ENCODE peak calls at places on chromosomes 5 and 9, in five cellular contexts. One of them, this sample, is unnamed.
A peak's percentile ranks its signal among the peaks of the same experiment; 100 is the strongest.

GRCh38 chr5:9622891-9623547 is 7.1 kb downstream of the TAS2R1 start:
- DNase-seq in A549: no peak
- DNase-seq in IMR-90: peak; percentile 93
- DNase-seq in CD8-positive, alpha-beta T cell: no peak
- DNase-seq in effector memory CD4-positive, alpha-beta T cell: no peak
- DNase-seq in this sample: no peak

GRCh38 chr5:179620293-179620692 is 3.2 kb downstream of the HNRNPH1 start:
- DNase-seq in A549: no peak
- DNase-seq in IMR-90: no peak
- DNase-seq in CD8-positive, alpha-beta T cell: no peak
- DNase-seq in effector memory CD4-positive, alpha-beta T cell: no peak
- DNase-seq in this sample: no peak

GRCh38 chr5:140251527-140251973 is 51.4 kb downstream of the PFDN1 start:
- DNase-seq in A549: peak; percentile 37
- DNase-seq in IMR-90: peak; percentile 94
- DNase-seq in CD8-positive, alpha-beta T cell: peak; percentile 37
- DNase-seq in effector memory CD4-positive, alpha-beta T cell: peak; percentile 13
- DNase-seq in this sample: no peak

GRCh38 chr5:79935992-79936643 is 54.9 kb downstream of the MTX3 start:
- DNase-seq in A549: no peak
- DNase-seq in IMR-90: peak; percentile 24
- DNase-seq in CD8-positive, alpha-beta T cell: no peak
- DNase-seq in effector memory CD4-positive, alpha-beta T cell: no peak
- DNase-seq in this sample: no peak

GRCh38 chr9:128635266-128636023 is 21.2 kb downstream of the DYNC2I2 start:
- DNase-seq in A549: peak; percentile 93
- DNase-seq in IMR-90: peak; percentile 94
- DNase-seq in CD8-positive, alpha-beta T cell: no peak
- DNase-seq in effector memory CD4-positive, alpha-beta T cell: no peak
- DNase-seq in this sample: peak; percentile 78

GRCh38 chr5:42494414-42494813 is 71.2 kb downstream of the GHR start:
- DNase-seq in A549: no peak
- DNase-seq in IMR-90: peak; percentile 1
- DNase-seq in CD8-positive, alpha-beta T cell: no peak
- DNase-seq in effector memory CD4-positive, alpha-beta T cell: no peak
- DNase-seq in this sample: no peak

GRCh38 chr5:154858972-154859950 is 834 bp downstream of the CNOT8 start:
- DNase-seq in A549: no peak
- DNase-seq in IMR-90: no peak
- DNase-seq in CD8-positive, alpha-beta T cell: no peak
- DNase-seq in effector memory CD4-positive, alpha-beta T cell: no peak
- DNase-seq in this sample: no peak

GRCh38 chr5:132283423-132284043 is 10.7 kb upstream of the SLC22A4 start:
- DNase-seq in A549: peak; percentile 43
- DNase-seq in IMR-90: peak; percentile 78
- DNase-seq in CD8-positive, alpha-beta T cell: no peak
- DNase-seq in effector memory CD4-positive, alpha-beta T cell: no peak
- DNase-seq in this sample: no peak

GRCh38 chr9:99296375-99296951 is 74.4 kb downstream of the SEC61B start:
- DNase-seq in A549: no peak
- DNase-seq in IMR-90: no peak
- DNase-seq in CD8-positive, alpha-beta T cell: peak; percentile 26
- DNase-seq in effector memory CD4-positive, alpha-beta T cell: no peak
- DNase-seq in this sample: no peak

GRCh38 chr5:127028822-127029457 is 1.4 kb downstream of the MARCHF3 start:
- DNase-seq in A549: no peak
- DNase-seq in IMR-90: peak; percentile 36
- DNase-seq in CD8-positive, alpha-beta T cell: no peak
- DNase-seq in effector memory CD4-positive, alpha-beta T cell: no peak
- DNase-seq in this sample: no peak

GRCh38 chr5:68336200-68336599 is 120.6 kb downstream of the PIK3R1 start:
- DNase-seq in A549: no peak
- DNase-seq in IMR-90: no peak
- DNase-seq in CD8-positive, alpha-beta T cell: no peak
- DNase-seq in effector memory CD4-positive, alpha-beta T cell: no peak
- DNase-seq in this sample: no peak

GRCh38 chr9:106934424-106934823 is 71.5 kb downstream of the ZNF462 start:
- DNase-seq in A549: no peak
- DNase-seq in IMR-90: no peak
- DNase-seq in CD8-positive, alpha-beta T cell: no peak
- DNase-seq in effector memory CD4-positive, alpha-beta T cell: no peak
- DNase-seq in this sample: no peak

GRCh38 chr5:84362061-84362720 is 22.5 kb downstream of the EDIL3 start:
- DNase-seq in A549: no peak
- DNase-seq in IMR-90: no peak
- DNase-seq in CD8-positive, alpha-beta T cell: no peak
- DNase-seq in effector memory CD4-positive, alpha-beta T cell: no peak
- DNase-seq in this sample: no peak

GRCh38 chr9:93675336-93676150 is 99.2 kb downstream of the PHF2 start:
- DNase-seq in A549: no peak
- DNase-seq in IMR-90: no peak
- DNase-seq in CD8-positive, alpha-beta T cell: peak; percentile 2
- DNase-seq in effector memory CD4-positive, alpha-beta T cell: no peak
- DNase-seq in this sample: no peak

GRCh38 chr5:59035681-59036080 is 452.8 kb downstream of the RAB3C start:
- DNase-seq in A549: no peak
- DNase-seq in IMR-90: no peak
- DNase-seq in CD8-positive, alpha-beta T cell: no peak
- DNase-seq in effector memory CD4-positive, alpha-beta T cell: no peak
- DNase-seq in this sample: no peak

GRCh38 chr9:21102311-21102710 is 24.6 kb upstream of the IFNB1 start:
- DNase-seq in A549: no peak
- DNase-seq in IMR-90: peak; percentile 30
- DNase-seq in CD8-positive, alpha-beta T cell: no peak
- DNase-seq in effector memory CD4-positive, alpha-beta T cell: no peak
- DNase-seq in this sample: no peak

GRCh38 chr5:124655943-124656459 is 90.4 kb downstream of the ZNF608 start:
- DNase-seq in A549: peak; percentile 62
- DNase-seq in IMR-90: peak; percentile 94
- DNase-seq in CD8-positive, alpha-beta T cell: no peak
- DNase-seq in effector memory CD4-positive, alpha-beta T cell: no peak
- DNase-seq in this sample: no peak

GRCh38 chr5:114223866-114224265 is 138.0 kb upstream of the KCNN2 start:
- DNase-seq in A549: no peak
- DNase-seq in IMR-90: no peak
- DNase-seq in CD8-positive, alpha-beta T cell: no peak
- DNase-seq in effector memory CD4-positive, alpha-beta T cell: no peak
- DNase-seq in this sample: no peak

GRCh38 chr9:14089051-14089798 is 224.7 kb downstream of the NFIB start:
- DNase-seq in A549: no peak
- DNase-seq in IMR-90: no peak
- DNase-seq in CD8-positive, alpha-beta T cell: no peak
- DNase-seq in effector memory CD4-positive, alpha-beta T cell: no peak
- DNase-seq in this sample: no peak

GRCh38 chr5:73966411-73966810 is 340.4 kb downstream of the ARHGEF28 start:
- DNase-seq in A549: no peak
- DNase-seq in IMR-90: no peak
- DNase-seq in CD8-positive, alpha-beta T cell: no peak
- DNase-seq in effector memory CD4-positive, alpha-beta T cell: no peak
- DNase-seq in this sample: no peak

GRCh38 chr5:79552984-79553383 is 39.0 kb upstream of the HOMER1 start:
- DNase-seq in A549: no peak
- DNase-seq in IMR-90: peak; percentile 46
- DNase-seq in CD8-positive, alpha-beta T cell: no peak
- DNase-seq in effector memory CD4-positive, alpha-beta T cell: no peak
- DNase-seq in this sample: no peak

GRCh38 chr9:5364294-5364990 is 24.8 kb upstream of the RLN1 start:
- DNase-seq in A549: no peak
- DNase-seq in IMR-90: peak; percentile 46
- DNase-seq in CD8-positive, alpha-beta T cell: no peak
- DNase-seq in effector memory CD4-positive, alpha-beta T cell: no peak
- DNase-seq in this sample: no peak

GRCh38 chr5:133565993-133566392 is 46.3 kb downstream of the FSTL4 start:
- DNase-seq in A549: no peak
- DNase-seq in IMR-90: peak; percentile 18
- DNase-seq in CD8-positive, alpha-beta T cell: no peak
- DNase-seq in effector memory CD4-positive, alpha-beta T cell: no peak
- DNase-seq in this sample: no peak

GRCh38 chr5:99000221-99000620 is 71.4 kb upstream of the CHD1 start:
- DNase-seq in A549: no peak
- DNase-seq in IMR-90: no peak
- DNase-seq in CD8-positive, alpha-beta T cell: no peak
- DNase-seq in effector memory CD4-positive, alpha-beta T cell: no peak
- DNase-seq in this sample: no peak

GRCh38 chr5:98997000-98997399 is 68.2 kb upstream of the CHD1 start:
- DNase-seq in A549: no peak
- DNase-seq in IMR-90: peak; percentile 29
- DNase-seq in CD8-positive, alpha-beta T cell: no peak
- DNase-seq in effector memory CD4-positive, alpha-beta T cell: no peak
- DNase-seq in this sample: no peak

GRCh38 chr5:98994636-98995035 is 65.8 kb upstream of the CHD1 start:
- DNase-seq in A549: no peak
- DNase-seq in IMR-90: no peak
- DNase-seq in CD8-positive, alpha-beta T cell: no peak
- DNase-seq in effector memory CD4-positive, alpha-beta T cell: no peak
- DNase-seq in this sample: no peak

GRCh38 chr5:99000878-99001277 is 72.1 kb upstream of the CHD1 start:
- DNase-seq in A549: no peak
- DNase-seq in IMR-90: peak; percentile 9
- DNase-seq in CD8-positive, alpha-beta T cell: no peak
- DNase-seq in effector memory CD4-positive, alpha-beta T cell: no peak
- DNase-seq in this sample: no peak

GRCh38 chr5:98999631-99000030 is 70.8 kb upstream of the CHD1 start:
- DNase-seq in A549: no peak
- DNase-seq in IMR-90: no peak
- DNase-seq in CD8-positive, alpha-beta T cell: no peak
- DNase-seq in effector memory CD4-positive, alpha-beta T cell: no peak
- DNase-seq in this sample: no peak
- H3K27ac ChIP-seq in A549: no peak overlapping the region
- H3K27ac ChIP-seq in IMR-90: no peak overlapping the region
- H3K27ac ChIP-seq in CD8-positive, alpha-beta T cell: no peak overlapping the region
- H3K27ac ChIP-seq in effector memory CD4-positive, alpha-beta T cell: no peak overlapping the region
- H3K27ac ChIP-seq in this sample: no peak overlapping the region

DNA sequence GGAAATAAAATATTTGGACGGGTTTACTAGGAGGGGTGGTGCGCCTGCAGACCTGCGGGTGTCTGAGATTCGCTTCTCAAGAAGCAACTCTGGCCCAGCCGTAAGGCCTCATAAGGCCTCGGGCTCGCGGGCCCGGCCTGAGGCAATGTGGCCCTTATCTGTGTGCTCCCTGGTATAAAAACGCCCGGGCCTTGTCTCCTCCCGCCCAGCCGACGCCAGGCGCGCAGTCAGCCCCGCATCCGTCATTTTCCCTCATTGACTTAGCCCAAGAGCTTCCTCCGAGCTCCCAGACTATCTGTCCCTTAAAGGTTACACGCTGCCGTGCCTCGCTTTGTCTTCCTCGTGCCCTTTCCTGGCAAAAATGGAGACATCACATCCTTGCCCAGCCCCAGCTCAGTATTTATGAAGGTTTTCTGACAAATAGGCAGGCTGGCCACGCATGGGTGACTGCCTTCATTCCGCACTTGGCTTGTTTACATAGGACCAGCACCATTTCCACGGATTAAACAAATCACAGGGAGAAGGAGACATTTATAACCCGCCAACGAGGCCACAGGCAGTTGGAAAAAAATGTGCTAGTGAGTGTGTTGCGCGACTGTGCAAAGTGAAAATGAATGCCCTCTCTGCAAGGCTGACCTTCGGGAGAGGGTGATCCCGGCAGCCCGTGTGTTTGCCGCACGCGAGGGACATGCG is 74.5 kb upstream of the TBCA start:
- DNase-seq in A549: no peak
- DNase-seq in IMR-90: no peak
- DNase-seq in CD8-positive, alpha-beta T cell: no peak
- DNase-seq in effector memory CD4-positive, alpha-beta T cell: no peak
- DNase-seq in this sample: no peak
- H3K4me3 ChIP-seq in A549: no peak overlapping the region
- H3K4me3 ChIP-seq in IMR-90: no peak overlapping the region
- H3K4me3 ChIP-seq in CD8-positive, alpha-beta T cell: no peak overlapping the region
- H3K4me3 ChIP-seq in effector memory CD4-positive, alpha-beta T cell: no peak overlapping the region
- H3K4me3 ChIP-seq in this sample: peak overlapping the region; percentile 83

GRCh38 chr5:168334161-168335094 is 43.0 kb downstream of the WWC1 start:
- DNase-seq in A549: peak; percentile 57
- DNase-seq in IMR-90: peak; percentile 89
- DNase-seq in CD8-positive, alpha-beta T cell: no peak
- DNase-seq in effector memory CD4-positive, alpha-beta T cell: no peak
- DNase-seq in this sample: no peak
- H3K27ac ChIP-seq in A549: peak overlapping the region; percentile 99
- H3K27ac ChIP-seq in IMR-90: no peak overlapping the region
- H3K27ac ChIP-seq in CD8-positive, alpha-beta T cell: no peak overlapping the region
- H3K27ac ChIP-seq in effector memory CD4-positive, alpha-beta T cell: no peak overlapping the region
- H3K27ac ChIP-seq in this sample: no peak overlapping the region

GRCh38 chr9:133118568-133118967 is 2.5 kb downstream of the RALGDS start:
- DNase-seq in A549: no peak
- DNase-seq in IMR-90: no peak
- DNase-seq in CD8-positive, alpha-beta T cell: no peak
- DNase-seq in effector memory CD4-positive, alpha-beta T cell: no peak
- DNase-seq in this sample: no peak
- H3K4me3 ChIP-seq in A549: no peak overlapping the region
- H3K4me3 ChIP-seq in IMR-90: no peak overlapping the region
- H3K4me3 ChIP-seq in CD8-positive, alpha-beta T cell: no peak overlapping the region
- H3K4me3 ChIP-seq in effector memory CD4-positive, alpha-beta T cell: no peak overlapping the region
- H3K4me3 ChIP-seq in this sample: no peak overlapping the region

GRCh38 chr9:112176410-112177010 is 1.4 kb upstream of the SUSD1 start:
- DNase-seq in A549: no peak
- DNase-seq in IMR-90: no peak
- DNase-seq in CD8-positive, alpha-beta T cell: peak; percentile 33
- DNase-seq in effector memory CD4-positive, alpha-beta T cell: no peak
- DNase-seq in this sample: no peak

GRCh38 chr9:112175796-112176315 is 759 bp upstream of the SUSD1 start:
- DNase-seq in A549: no peak
- DNase-seq in IMR-90: no peak
- DNase-seq in CD8-positive, alpha-beta T cell: no peak
- DNase-seq in effector memory CD4-positive, alpha-beta T cell: no peak
- DNase-seq in this sample: no peak

GRCh38 chr9:112173489-112174222 is 1.4 kb downstream of the SUSD1 start:
- DNase-seq in A549: no peak
- DNase-seq in IMR-90: no peak
- DNase-seq in CD8-positive, alpha-beta T cell: no peak
- DNase-seq in effector memory CD4-positive, alpha-beta T cell: no peak
- DNase-seq in this sample: no peak

GRCh38 chr9:112174223-112174964 is 703 bp downstream of the SUSD1 start:
- DNase-seq in A549: peak; percentile 68
- DNase-seq in IMR-90: peak; percentile 16
- DNase-seq in CD8-positive, alpha-beta T cell: peak; percentile 72
- DNase-seq in effector memory CD4-positive, alpha-beta T cell: peak; percentile 62
- DNase-seq in this sample: no peak

DNA sequence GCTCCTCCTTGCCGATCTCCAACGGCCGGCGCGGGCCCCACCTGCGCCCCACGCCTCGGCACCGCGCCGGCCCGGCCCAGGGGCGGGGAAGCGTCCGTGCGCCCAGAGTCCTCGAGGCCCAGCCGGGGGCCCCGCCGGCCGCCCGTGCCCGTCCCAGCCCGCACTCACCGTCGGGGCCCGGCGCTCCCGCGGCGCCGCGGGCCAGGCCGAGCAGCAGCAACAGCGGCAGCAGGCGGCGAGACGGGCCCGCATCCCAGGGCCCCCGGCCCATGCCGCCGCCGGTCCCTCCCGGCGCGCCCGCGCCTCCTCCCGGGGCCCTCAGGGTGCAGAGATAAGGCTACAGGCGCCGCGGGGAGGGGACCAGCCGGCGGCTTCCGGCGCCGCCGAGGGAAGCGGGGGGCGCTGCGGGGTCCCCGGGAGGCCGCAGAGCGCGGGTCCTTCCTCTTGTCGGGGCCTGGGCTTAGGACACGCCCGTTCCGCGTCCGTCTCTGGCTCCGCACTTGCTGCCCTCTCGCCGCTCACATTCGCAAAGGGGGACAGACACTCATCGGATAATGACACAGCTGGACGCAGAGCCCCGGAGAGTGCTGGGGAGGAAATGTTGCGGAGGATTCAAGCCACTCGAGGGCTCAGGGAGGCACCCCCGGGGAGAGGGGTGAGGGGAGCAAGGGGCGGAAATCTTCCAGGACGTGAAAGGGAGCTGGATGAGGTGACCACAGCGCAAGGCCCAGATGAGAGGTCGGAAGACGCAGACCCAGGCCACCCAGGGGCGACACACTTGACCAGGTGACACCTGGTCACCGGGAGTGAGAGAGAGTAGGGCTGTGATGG is at the start of gene SUSD1:
- DNase-seq in A549: no peak
- DNase-seq in IMR-90: no peak
- DNase-seq in CD8-positive, alpha-beta T cell: peak; percentile 41
- DNase-seq in effector memory CD4-positive, alpha-beta T cell: no peak
- DNase-seq in this sample: no peak
- H3K27ac ChIP-seq in A549: peak within 1 kb of the TSS; percentile 99
- H3K27ac ChIP-seq in IMR-90: no peak within 1 kb of the TSS
- H3K27ac ChIP-seq in CD8-positive, alpha-beta T cell: peak within 1 kb of the TSS; percentile 35
- H3K27ac ChIP-seq in effector memory CD4-positive, alpha-beta T cell: peak within 1 kb of the TSS; percentile 64
- H3K27ac ChIP-seq in this sample: peak within 1 kb of the TSS; percentile 27